ENCODE peak calls at places on chromosome 6, in eight cellular contexts. Z is left ventricle myocardium inferior, S is thyroid gland, L is GM12878, B is prostate gland, G is fibroblast of lung, R is heart right ventricle, M is endodermal cell. A is an unnamed sample.
A peak's percentile ranks its signal among the peaks of the same experiment; 100 is the strongest.

GRCh38 chr6:16337280-16337975 is 99.0 kb downstream of the GMPR start:
- DNase-seq in Z (peak; percentile 97), S (peak; percentile 54), L (no peak), B (peak; percentile 37), G (peak; percentile 95), R (peak; percentile 98), M (peak; percentile 49), A (no peak)

GRCh38 chr6:53437557-53438202 is 88.9 kb upstream of the ELOVL5 start:
- DNase-seq in Z (no peak), S (peak; percentile 37), L (peak; percentile 27), B (peak; percentile 34), G (peak; percentile 91), R (peak; percentile 8), M (peak; percentile 76), A (peak; percentile 21)

GRCh38 chr6:37456816-37457560 is 24.0 kb downstream of the CMTR1 start:
- DNase-seq in Z (no peak), S (no peak), L (no peak), B (no peak), G (peak; percentile 86), R (no peak), M (no peak), A (no peak)

GRCh38 chr6:67073938-67074337 is 1366.9 kb upstream of the EYS start:
- DNase-seq in Z (no peak), S (no peak), L (no peak), B (no peak), G (no peak), R (no peak), M (no peak), A (no peak)

GRCh38 chr6:89834884-89835792 is 5.5 kb downstream of the CASP8AP2 start:
- DNase-seq in Z (no peak), S (no peak), L (peak; percentile 87), B (no peak), G (no peak), R (no peak), M (no peak), A (peak; percentile 58)

GRCh38 chr6:2524090-2524489 is 226.6 kb downstream of the MYLK4 start:
- DNase-seq in Z (no peak), S (no peak), L (no peak), B (no peak), G (no peak), R (no peak), M (peak; percentile 53), A (no peak)

GRCh38 chr6:159134701-159135364 is 34.4 kb upstream of the FNDC1 start:
- DNase-seq in Z (peak; percentile 30), S (peak; percentile 79), L (peak; percentile 36), B (peak; percentile 53), G (peak; percentile 62), R (peak; percentile 60), M (peak; percentile 94), A (peak; percentile 69)

GRCh38 chr6:168440520-168441433 is at the start of gene SMOC2:
- DNase-seq in Z (peak; percentile 66), S (peak; percentile 58), L (no peak), B (peak; percentile 40), G (no peak), R (peak; percentile 54), M (peak; percentile 80), A (no peak)

GRCh38 chr6:21668794-21669193 is 75.2 kb downstream of the SOX4 start:
- DNase-seq in Z (no peak), S (no peak), L (no peak), B (no peak), G (no peak), R (no peak), M (no peak), A (no peak)

GRCh38 chr6:56862415-56863175 is 92.3 kb upstream of the BEND6 start:
- DNase-seq in Z (no peak), S (no peak), L (no peak), B (no peak), G (peak; percentile 47), R (no peak), M (no peak), A (no peak)

GRCh38 chr6:142833054-142833453 is 111.9 kb downstream of the HIVEP2 start:
- DNase-seq in Z (no peak), S (no peak), L (no peak), B (no peak), G (peak; percentile 93), R (no peak), M (no peak), A (no peak)

GRCh38 chr6:41334482-41335023 is 855 bp upstream of the NCR2 start:
- DNase-seq in Z (no peak), S (no peak), L (no peak), B (peak; percentile 2), G (no peak), R (no peak), M (no peak), A (no peak)

GRCh38 chr6:16511723-16512584 is 249.3 kb downstream of the ATXN1 start:
- DNase-seq in Z (no peak), S (no peak), L (peak; percentile 72), B (no peak), G (no peak), R (no peak), M (no peak), A (peak; percentile 43)

GRCh38 chr6:135211306-135211702 is 30.2 kb downstream of the MYB start:
- DNase-seq in Z (no peak), S (no peak), L (no peak), B (no peak), G (no peak), R (no peak), M (no peak), A (no peak)

GRCh38 chr6:52514514-52514913 is 62.3 kb downstream of the TRAM2 start:
- DNase-seq in Z (peak; percentile 38), S (no peak), L (no peak), B (no peak), G (peak; percentile 90), R (no peak), M (no peak), A (no peak)

GRCh38 chr6:123658848-123659247 is 22.1 kb upstream of the TRDN start:
- DNase-seq in Z (no peak), S (no peak), L (no peak), B (no peak), G (no peak), R (no peak), M (no peak), A (no peak)

GRCh38 chr6:49892280-49892679 is 25.9 kb upstream of the CRISP1 start:
- DNase-seq in Z (no peak), S (no peak), L (no peak), B (no peak), G (no peak), R (no peak), M (peak; percentile 65), A (no peak)

GRCh38 chr6:163529605-163530004 is 115.1 kb downstream of the QKI start:
- DNase-seq in Z (no peak), S (no peak), L (no peak), B (no peak), G (peak; percentile 81), R (no peak), M (no peak), A (no peak)

GRCh38 chr6:6405031-6405430 is 84.6 kb upstream of the F13A1 start:
- DNase-seq in Z (no peak), S (no peak), L (no peak), B (no peak), G (no peak), R (no peak), M (peak; percentile 11), A (no peak)

GRCh38 chr6:13554929-13555333 is 19.5 kb upstream of the SIRT5 start:
- DNase-seq in Z (peak; percentile 62), S (peak; percentile 15), L (no peak), B (no peak), G (peak; percentile 21), R (peak; percentile 74), M (peak; percentile 90), A (no peak)

GRCh38 chr6:56532766-56533551 is 109.7 kb downstream of the DST start:
- DNase-seq in Z (no peak), S (no peak), L (no peak), B (peak; percentile 44), G (no peak), R (no peak), M (no peak), A (no peak)

GRCh38 chr6:117515326-117515725 is 32.9 kb downstream of the DCBLD1 start:
- DNase-seq in Z (no peak), S (no peak), L (no peak), B (no peak), G (no peak), R (no peak), M (no peak), A (no peak)
- H3K27ac ChIP-seq in Z (no peak overlapping the region), S (no peak overlapping the region), L (no peak overlapping the region), B (no peak overlapping the region), G (no peak overlapping the region), R (no peak overlapping the region), M (no peak overlapping the region), A (no peak overlapping the region)

GRCh38 chr6:17881085-17881883 is 106.2 kb downstream of the KIF13A start:
- DNase-seq in Z (peak; percentile 24), S (no peak), L (no peak), B (no peak), G (no peak), R (no peak), M (no peak), A (no peak)
- H3K4me1 ChIP-seq in Z (peaks cover 67% of the 10 kb centered on the region), S (peaks cover 35% of the 10 kb centered on the region), L (peaks cover 18% of the 10 kb centered on the region), B (no peaks in the 10 kb centered on the region), G (peaks cover 13% of the 10 kb centered on the region), R (peaks cover 3% of the 10 kb centered on the region), M (no peaks in the 10 kb centered on the region), A (no peaks in the 10 kb centered on the region)

DNA sequence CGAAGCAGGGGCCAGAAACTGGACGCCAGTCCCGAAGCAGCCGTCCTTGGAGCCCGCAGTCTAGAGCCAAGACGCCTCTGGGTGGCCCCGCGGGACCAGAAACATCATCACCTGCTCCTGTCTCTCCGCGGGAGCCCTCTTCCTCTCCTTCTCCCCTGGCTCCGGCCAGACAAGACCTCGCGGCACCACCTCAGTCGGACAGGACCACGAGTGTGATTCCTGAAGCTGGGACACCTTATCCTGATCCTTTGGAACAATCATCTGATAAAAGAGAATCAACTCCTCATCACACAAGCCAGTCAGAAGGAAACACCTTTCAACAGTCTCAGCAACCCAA is 446 bp downstream of the RSPH4A start:
- DNase-seq in Z (no peak), S (peak; percentile 20), L (no peak), B (no peak), G (no peak), R (no peak), M (no peak), A (no peak)
- H3K4me3 ChIP-seq in Z (peak overlapping the region; percentile 73), S (peak overlapping the region; percentile 51), L (peak overlapping the region; percentile 86), B (peak overlapping the region; percentile 36), G (peak overlapping the region; percentile 69), R (peak overlapping the region; percentile 42), M (peak overlapping the region; percentile 92), A (peak overlapping the region; percentile 49)

DNA sequence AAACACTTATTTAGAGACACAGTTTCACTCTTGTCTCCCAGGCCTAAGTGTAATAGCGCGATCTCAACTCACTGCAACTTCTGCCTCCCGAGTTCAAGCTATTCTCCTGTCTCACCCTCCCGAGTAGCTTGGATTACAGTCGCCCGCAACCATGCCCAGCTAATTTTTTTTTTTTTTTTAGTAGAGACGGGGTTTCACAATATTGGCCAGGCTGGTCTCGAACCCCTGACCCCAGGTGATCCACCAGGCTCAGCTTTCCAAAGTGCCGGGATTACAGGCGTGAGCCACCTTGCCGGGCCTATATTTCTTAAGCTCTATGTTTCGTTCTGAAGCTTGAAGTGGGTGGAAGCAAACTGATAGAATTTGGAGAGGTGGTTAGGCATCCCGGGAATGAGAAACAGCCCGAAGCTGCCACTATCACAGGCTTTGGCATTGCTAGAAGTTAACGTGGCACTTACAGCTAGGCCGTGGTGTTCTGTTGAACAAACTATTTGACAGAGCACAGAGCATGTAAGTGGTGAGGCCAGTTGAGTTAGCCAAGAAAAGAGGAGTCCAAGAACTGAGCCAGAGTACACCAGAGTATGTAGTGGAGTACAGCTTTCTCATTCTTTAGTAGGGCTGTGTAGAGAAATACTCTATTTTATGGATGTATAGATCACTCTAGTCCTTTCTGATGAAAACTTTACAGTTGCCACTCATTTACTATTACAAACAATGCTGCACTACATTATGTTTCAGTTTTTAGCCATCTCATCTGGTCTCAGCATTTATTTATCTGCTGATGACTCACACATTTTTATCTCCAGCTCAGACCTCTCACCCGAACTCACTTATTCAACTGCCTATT is 62.0 kb upstream of the HFE start:
- DNase-seq in Z (no peak), S (peak; percentile 77), L (no peak), B (peak; percentile 42), G (peak; percentile 82), R (peak; percentile 48), M (peak; percentile 66), A (no peak)
- H3K27ac ChIP-seq in Z (peak overlapping the region; percentile 93), S (peak overlapping the region; percentile 96), L (peak overlapping the region; percentile 95), B (peak overlapping the region; percentile 91), G (peak overlapping the region; percentile 89), R (peak overlapping the region; percentile 87), M (no peak overlapping the region), A (peak overlapping the region; percentile 89)